ENCODE peak calls at places on chromosomes 16 and 17, in four cellular contexts. V, Y, O and C are unnamed samples.
A peak's percentile ranks its signal among the peaks of the same experiment; 100 is the strongest.

GRCh38 chr16:15775209-15775608 is 81.6 kb downstream of the MYH11 start:
- DNase-seq in V (no peak), Y (no peak), O (peak; percentile 10), C (no peak)

GRCh38 chr16:67845291-67846062 is 1.3 kb upstream of the NUTF2 start:
- DNase-seq in V (no peak), Y (no peak), O (no peak), C (no peak)

GRCh38 chr16:87305505-87306391 is 11.4 kb downstream of the C16orf95 start:
- DNase-seq in V (no peak), Y (no peak), O (no peak), C (no peak)

GRCh38 chr16:31471875-31472558 is at the start of gene TGFB1I1:
- DNase-seq in V (peak; percentile 65), Y (peak; percentile 62), O (peak; percentile 32), C (no peak)

GRCh38 chr17:71505200-71505599 is 615.6 kb upstream of the SOX9 start:
- DNase-seq in V (no peak), Y (no peak), O (no peak), C (no peak)

GRCh38 chr17:6989779-6990178 is 6.1 kb upstream of the ALOX12 start:
- DNase-seq in V (no peak), Y (no peak), O (peak; percentile 38), C (no peak)

GRCh38 chr16:85113168-85113733 is 979 bp upstream of the CIBAR2 start:
- DNase-seq in V (no peak), Y (no peak), O (no peak), C (no peak)

GRCh38 chr17:42683407-42684031 is 1.2 kb downstream of the CNTNAP1 start:
- DNase-seq in V (no peak), Y (no peak), O (no peak), C (no peak)

GRCh38 chr16:14378131-14378551 is 251.9 kb downstream of the PARN start:
- DNase-seq in V (no peak), Y (no peak), O (peak; percentile 80), C (no peak)

GRCh38 chr16:89004209-89004831 is 27.3 kb upstream of the CBFA2T3 start:
- DNase-seq in V (no peak), Y (no peak), O (no peak), C (peak; percentile 46)

GRCh38 chr16:85528528-85529387 is 84.4 kb upstream of the GSE1 start:
- DNase-seq in V (no peak), Y (peak; percentile 65), O (no peak), C (peak; percentile 54)

GRCh38 chr16:23384878-23385277 is 68.1 kb downstream of the COG7 start:
- DNase-seq in V (no peak), Y (no peak), O (peak; percentile 64), C (no peak)

GRCh38 chr16:48831081-48831722 is 221.2 kb upstream of the N4BP1 start:
- DNase-seq in V (no peak), Y (no peak), O (no peak), C (no peak)

GRCh38 chr17:915416-916201 is 64.0 kb downstream of the NXN start:
- DNase-seq in V (peak; percentile 31), Y (no peak), O (peak; percentile 54), C (no peak)

DNA sequence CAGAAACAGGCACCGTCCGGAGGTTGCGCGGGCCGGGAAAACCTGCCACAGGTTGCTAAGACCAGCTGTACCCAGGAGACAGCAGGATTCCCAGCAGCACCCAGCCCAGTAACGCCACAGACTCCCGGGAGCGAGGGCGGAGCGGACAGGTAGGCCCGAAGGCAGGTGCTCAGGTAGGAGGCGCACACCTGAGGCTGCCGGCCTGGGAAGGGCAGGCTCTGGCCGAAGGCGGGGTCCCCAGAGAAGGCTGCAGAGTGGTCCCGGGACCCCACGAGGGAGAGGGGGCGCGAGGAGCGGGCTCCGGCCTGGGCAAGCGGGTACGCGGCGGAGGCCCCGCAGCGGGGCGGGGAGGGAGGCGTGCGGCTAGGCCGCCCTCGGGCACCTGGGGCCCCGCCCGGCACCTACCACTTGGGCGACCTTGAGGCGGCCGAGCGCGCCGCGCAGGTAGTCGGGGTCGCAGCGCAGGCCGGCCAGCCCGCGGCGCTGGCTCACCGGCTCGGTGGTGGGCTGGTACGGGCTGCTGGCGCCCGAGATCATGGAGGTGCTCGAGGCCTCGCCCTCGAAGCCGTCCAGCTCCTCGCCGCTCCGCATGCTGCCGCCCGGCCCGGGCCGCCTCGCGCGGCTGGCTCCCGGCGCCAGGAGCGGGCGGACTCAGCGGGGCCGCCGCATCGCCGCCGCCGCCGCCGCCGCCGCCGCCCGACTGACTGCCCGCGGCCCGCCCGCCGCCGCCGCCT is 441 bp downstream of the CMTM4 start:
- DNase-seq in V (peak; percentile 32), Y (peak; percentile 68), O (no peak), C (no peak)
- TF ChIP-seq CTCF in V (no peak), Y (no peak), O (peak; percentile 1), C (no peak)

GRCh38 chr16:82481455-82481854 is 145.3 kb upstream of the CDH13 start:
- DNase-seq in V (no peak), Y (no peak), O (peak; percentile 13), C (no peak)
- H3K27me3 ChIP-seq in V (no peaks in the 10 kb centered on the region), Y (no peaks in the 10 kb centered on the region), O (no peaks in the 10 kb centered on the region), C (no peaks in the 10 kb centered on the region)

DNA sequence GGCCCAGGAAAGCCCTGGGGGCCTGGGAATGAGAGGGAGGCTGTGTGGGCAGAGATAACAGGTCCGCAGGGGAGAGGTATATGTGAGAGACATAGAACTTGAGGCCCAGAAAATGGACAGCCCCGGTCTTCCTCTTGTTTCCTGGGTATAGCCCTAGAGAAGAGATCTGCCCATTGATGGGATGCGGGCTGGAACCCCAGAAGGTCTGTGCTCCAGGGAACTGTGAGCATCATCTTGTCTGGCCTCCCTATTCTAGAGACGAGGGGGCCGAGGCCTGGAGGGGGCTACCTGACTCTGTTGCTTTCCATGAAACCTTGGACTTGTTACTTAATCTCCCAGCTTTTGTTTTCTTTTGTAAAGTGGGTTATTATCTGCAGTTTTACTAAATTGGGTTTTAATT is 53.9 kb downstream of the NKD1 start:
- DNase-seq in V (no peak), Y (no peak), O (no peak), C (no peak)
- H3K36me3 ChIP-seq in V (no peaks in the 10 kb centered on the region), Y (no peaks in the 10 kb centered on the region), O (no peaks in the 10 kb centered on the region), C (no peaks in the 10 kb centered on the region)

DNA sequence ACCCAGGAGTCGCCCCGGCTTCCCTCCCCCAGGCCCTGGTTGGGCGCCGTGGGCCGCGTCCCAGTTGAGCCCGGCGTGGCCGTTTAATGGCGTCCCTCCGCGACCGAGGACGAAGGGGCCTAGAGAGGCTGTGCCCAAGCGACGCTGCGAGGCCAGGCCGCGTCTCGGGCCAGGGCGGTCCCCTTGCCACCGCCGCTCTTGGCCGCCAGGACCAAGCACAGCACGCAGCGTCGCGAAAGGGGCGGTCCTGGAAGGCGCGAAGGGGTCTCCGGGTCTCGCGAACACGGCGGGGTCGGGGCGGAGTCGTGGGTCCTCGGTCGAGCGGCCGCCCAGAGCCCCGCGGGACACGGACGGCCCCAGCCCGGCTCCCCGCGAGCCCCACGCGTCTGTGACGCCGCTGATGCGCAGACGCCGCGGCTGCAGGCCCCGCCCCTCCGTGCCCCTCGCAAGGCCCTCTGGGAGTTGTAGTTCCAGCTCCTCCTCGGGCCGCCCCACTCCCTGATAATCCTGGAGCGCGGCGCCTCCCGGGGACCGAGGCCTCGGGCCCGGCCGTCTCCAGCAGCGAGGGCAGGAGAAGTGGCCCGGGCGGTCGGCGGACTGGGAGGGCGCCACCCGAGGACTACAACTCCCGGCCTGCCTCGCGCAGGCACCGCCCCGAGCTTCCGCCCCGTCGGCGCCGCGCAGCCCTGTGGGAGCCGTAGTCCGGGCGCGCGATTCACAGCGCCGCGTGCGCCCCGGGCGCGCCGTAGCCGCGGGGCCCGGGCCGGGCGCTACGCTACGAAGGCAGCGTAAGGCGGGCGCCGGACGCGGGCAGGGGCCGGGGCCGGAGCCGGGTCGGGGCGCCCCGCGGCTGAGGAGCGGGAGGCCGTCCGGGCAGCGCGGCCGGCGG is at the start of gene CAPN15:
- DNase-seq in V (peak; percentile 89), Y (peak; percentile 92), O (peak; percentile 49), C (peak; percentile 91)
- TF ChIP-seq CTCF in V (no peak), Y (peak; percentile 11), O (peak; percentile 14), C (no peak)

GRCh38 chr17:79169366-79169765 is 94.7 kb downstream of the ENGASE start:
- DNase-seq in V (no peak), Y (no peak), O (no peak), C (no peak)
- H3K27me3 ChIP-seq in V (peaks cover 8% of the 10 kb centered on the region), Y (no peaks in the 10 kb centered on the region), O (peaks cover 2% of the 10 kb centered on the region), C (no peaks in the 10 kb centered on the region)

GRCh38 chr16:22375963-22376640 is 1.7 kb upstream of the CDR2 start:
- DNase-seq in V (no peak), Y (no peak), O (no peak), C (no peak)

GRCh38 chr16:22373662-22374310 is 633 bp downstream of the CDR2 start:
- DNase-seq in V (peak; percentile 62), Y (peak; percentile 76), O (no peak), C (peak; percentile 65)

GRCh38 chr16:22372882-22373661 is 1.3 kb downstream of the CDR2 start:
- DNase-seq in V (no peak), Y (no peak), O (no peak), C (no peak)

GRCh38 chr16:22374311-22375116 is at the start of gene CDR2:
- DNase-seq in V (peak; percentile 98), Y (peak; percentile 99), O (peak; percentile 91), C (peak; percentile 96)

GRCh38 chr16:22375117-22375962 is 921 bp upstream of the CDR2 start:
- DNase-seq in V (no peak), Y (peak; percentile 51), O (no peak), C (no peak)
- H3K36me3 ChIP-seq in V (no peaks in the 10 kb centered on the region), Y (no peaks in the 10 kb centered on the region), O (no peaks in the 10 kb centered on the region), C (no peaks in the 10 kb centered on the region)

DNA sequence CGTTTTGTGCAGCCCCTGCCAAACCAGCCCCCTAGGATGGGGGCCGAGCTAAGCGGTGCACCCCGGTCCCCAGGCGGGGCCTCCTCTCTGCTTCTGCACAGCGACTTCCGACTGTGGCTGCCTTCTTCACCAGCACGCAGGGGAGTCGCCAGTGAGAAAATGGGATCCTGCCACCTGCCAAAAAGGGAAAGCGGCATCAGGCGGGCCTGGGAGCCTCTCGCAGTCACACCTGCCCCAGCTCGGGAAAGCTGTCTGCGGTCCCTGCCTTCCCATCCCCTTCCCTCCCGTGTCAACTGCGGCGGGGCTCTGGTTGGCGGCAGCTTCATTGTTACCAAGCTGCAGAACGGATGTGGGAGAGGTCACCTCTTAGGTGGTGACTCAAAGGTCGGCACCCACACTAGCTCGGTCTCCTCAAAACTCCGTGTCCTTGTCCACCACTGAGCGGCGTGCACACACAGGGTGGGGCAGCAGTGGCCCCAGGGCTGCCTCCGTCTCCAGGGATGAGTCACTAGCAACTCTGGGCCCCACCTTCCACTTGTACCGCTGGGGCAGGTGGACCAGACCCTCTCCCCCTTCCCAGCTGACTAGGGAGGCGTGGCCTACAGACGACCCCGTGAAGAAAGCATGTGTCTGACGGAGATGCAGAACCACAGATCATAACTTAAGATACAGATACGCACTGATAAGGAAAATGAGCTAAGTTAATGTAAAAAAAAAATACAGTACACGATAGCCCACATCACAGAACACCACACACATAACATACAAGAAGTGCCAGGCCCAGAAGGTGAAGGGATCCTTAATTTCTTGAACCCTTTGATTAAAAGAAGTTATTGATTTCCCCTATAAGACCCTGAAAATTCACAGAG is 1.5 kb upstream of the PCYT2 start:
- DNase-seq in V (no peak), Y (no peak), O (peak; percentile 48), C (no peak)
- TF ChIP-seq CTCF in V (no peak), Y (no peak), O (no peak), C (no peak)

GRCh38 chr17:41463746-41464145 is 3.4 kb downstream of the KRT32 start:
- DNase-seq in V (no peak), Y (no peak), O (no peak), C (no peak)

GRCh38 chr17:41467546-41467945 is 360 bp upstream of the KRT32 start:
- DNase-seq in V (no peak), Y (no peak), O (peak; percentile 38), C (no peak)

GRCh38 chr17:41464682-41465081 is 2.5 kb downstream of the KRT32 start:
- DNase-seq in V (peak; percentile 35), Y (no peak), O (peak; percentile 99), C (no peak)

GRCh38 chr17:41464173-41464572 is 3.0 kb downstream of the KRT32 start:
- DNase-seq in V (no peak), Y (no peak), O (no peak), C (no peak)

GRCh38 chr17:41466988-41467387 is at the start of gene KRT32:
- DNase-seq in V (no peak), Y (no peak), O (no peak), C (no peak)
- H3K27me3 ChIP-seq in V (no peaks in the 10 kb centered on the region), Y (no peaks in the 10 kb centered on the region), O (no peaks in the 10 kb centered on the region), C (no peaks in the 10 kb centered on the region)